ENCODE peak calls at places on chromosomes 16 and 17, in six cellular contexts. R is CD8-positive, alpha-beta T cell; C is body of pancreas; X is mesendoderm; D is neural progenitor cell; P is aorta. I is an unnamed sample. For H3K27me3, the result is how much of the 10 kb centered on the place peaks cover.

GRCh38 chr16:75477680-75478473 is 13.4 kb upstream of the TMEM170A start:
- DNase-seq in R (no peak), C (no peak), X (no peak), D (no peak), P (no peak), I (no peak)

GRCh38 chr16:27640277-27640600 is 90.3 kb downstream of the KATNIP start:
- DNase-seq in R (no peak), C (no peak), X (peak), D (no peak), P (no peak), I (no peak)

GRCh38 chr17:2511138-2511461 is 588 bp downstream of the METTL16 start:
- DNase-seq in R (no peak), C (no peak), X (no peak), D (no peak), P (no peak), I (no peak)

GRCh38 chr17:64975318-64976087 is 56.2 kb upstream of the LRRC37A3 start:
- DNase-seq in R (peak), C (peak), X (peak), D (peak), P (peak), I (peak)

GRCh38 chr17:64177346-64178010 is 47.5 kb upstream of the ERN1 start:
- DNase-seq in R (no peak), C (no peak), X (no peak), D (no peak), P (no peak), I (no peak)

GRCh38 chr17:47802341-47803022 is 19.1 kb downstream of the OSBPL7 start:
- DNase-seq in R (peak), C (peak), X (peak), D (peak), P (peak), I (peak)

GRCh38 chr16:55912022-55912421 is 36.8 kb upstream of the CES5A start:
- DNase-seq in R (no peak), C (peak), X (no peak), D (no peak), P (no peak), I (no peak)

GRCh38 chr17:47720754-47721533 is 12.1 kb upstream of the TBX21 start:
- DNase-seq in R (peak), C (no peak), X (peak), D (peak), P (no peak), I (no peak)

GRCh38 chr17:2855063-2855600 is 58.9 kb downstream of the RAP1GAP2 start:
- DNase-seq in R (no peak), C (no peak), X (no peak), D (no peak), P (no peak), I (no peak)

GRCh38 chr16:82995927-82996441 is 369.2 kb downstream of the CDH13 start:
- DNase-seq in R (no peak), C (no peak), X (no peak), D (no peak), P (no peak), I (no peak)

GRCh38 chr17:17737938-17738894 is 57.0 kb downstream of the RAI1 start:
- DNase-seq in R (peak), C (peak), X (no peak), D (peak), P (no peak), I (no peak)

GRCh38 chr17:48506246-48506645 is 24.6 kb downstream of the HOXB1 start:
- DNase-seq in R (no peak), C (no peak), X (no peak), D (no peak), P (no peak), I (no peak)

GRCh38 chr17:30309591-30309990 is 17.8 kb upstream of the BLMH start:
- DNase-seq in R (no peak), C (no peak), X (no peak), D (no peak), P (no peak), I (no peak)

GRCh38 chr17:14268264-14268663 is 31.6 kb upstream of the CDRT15 start:
- DNase-seq in R (no peak), C (no peak), X (peak), D (no peak), P (no peak), I (no peak)

GRCh38 chr16:4511441-4512082 is 27.0 kb downstream of the CDIP1 start:
- DNase-seq in R (no peak), C (peak), X (peak), D (peak), P (peak), I (peak)

GRCh38 chr16:1745900-1746692 is 25.2 kb downstream of the NME3 start:
- DNase-seq in R (no peak), C (no peak), X (peak), D (no peak), P (no peak), I (no peak)

GRCh38 chr16:67393111-67393789 is at the start of gene TPPP3:
- DNase-seq in R (no peak), C (peak), X (peak), D (peak), P (peak), I (peak)

GRCh38 chr17:17970699-17971430 is 1.3 kb downstream of the TOM1L2 start:
- DNase-seq in R (no peak), C (no peak), X (no peak), D (no peak), P (no peak), I (no peak)

GRCh38 chr16:19223235-19223847 is 55.3 kb downstream of the SYT17 start:
- DNase-seq in R (no peak), C (no peak), X (peak), D (peak), P (no peak), I (no peak)

GRCh38 chr17:57407287-57408063 is 151.2 kb downstream of the MSI2 start:
- DNase-seq in R (no peak), C (no peak), X (no peak), D (peak), P (no peak), I (peak)

GRCh38 chr17:70080541-70081347 is 5.7 kb downstream of the KCNJ16 start:
- DNase-seq in R (no peak), C (no peak), X (no peak), D (no peak), P (no peak), I (no peak)

GRCh38 chr16:85878875-85879274 is 20.1 kb upstream of the IRF8 start:
- DNase-seq in R (no peak), C (no peak), X (peak), D (peak), P (no peak), I (no peak)

GRCh38 chr17:17324616-17325015 is 21.4 kb downstream of the NT5M start:
- DNase-seq in R (no peak), C (no peak), X (no peak), D (no peak), P (no peak), I (no peak)

GRCh38 chr17:66829386-66829864 is 5.5 kb upstream of the CACNG5 start:
- DNase-seq in R (no peak), C (peak), X (peak), D (peak), P (no peak), I (peak)

GRCh38 chr16:67150058-67150832 is 553 bp downstream of the B3GNT9 start:
- DNase-seq in R (no peak), C (peak), X (peak), D (peak), P (peak), I (no peak)

GRCh38 chr16:79270011-79270410 is 330.5 kb downstream of the MAF start:
- DNase-seq in R (no peak), C (no peak), X (no peak), D (no peak), P (no peak), I (no peak)

GRCh38 chr17:78883533-78884131 is 19.4 kb downstream of the CEP295NL start:
- DNase-seq in R (no peak), C (peak), X (peak), D (peak), P (peak), I (peak)

GRCh38 chr17:40038882-40039513 is 15.2 kb downstream of the MED24 start:
- DNase-seq in R (no peak), C (peak), X (peak), D (peak), P (peak), I (peak)

GRCh38 chr16:60013076-60013475 is 1279.0 kb upstream of the GOT2 start:
- DNase-seq in R (no peak), C (no peak), X (no peak), D (no peak), P (no peak), I (no peak)

DNA sequence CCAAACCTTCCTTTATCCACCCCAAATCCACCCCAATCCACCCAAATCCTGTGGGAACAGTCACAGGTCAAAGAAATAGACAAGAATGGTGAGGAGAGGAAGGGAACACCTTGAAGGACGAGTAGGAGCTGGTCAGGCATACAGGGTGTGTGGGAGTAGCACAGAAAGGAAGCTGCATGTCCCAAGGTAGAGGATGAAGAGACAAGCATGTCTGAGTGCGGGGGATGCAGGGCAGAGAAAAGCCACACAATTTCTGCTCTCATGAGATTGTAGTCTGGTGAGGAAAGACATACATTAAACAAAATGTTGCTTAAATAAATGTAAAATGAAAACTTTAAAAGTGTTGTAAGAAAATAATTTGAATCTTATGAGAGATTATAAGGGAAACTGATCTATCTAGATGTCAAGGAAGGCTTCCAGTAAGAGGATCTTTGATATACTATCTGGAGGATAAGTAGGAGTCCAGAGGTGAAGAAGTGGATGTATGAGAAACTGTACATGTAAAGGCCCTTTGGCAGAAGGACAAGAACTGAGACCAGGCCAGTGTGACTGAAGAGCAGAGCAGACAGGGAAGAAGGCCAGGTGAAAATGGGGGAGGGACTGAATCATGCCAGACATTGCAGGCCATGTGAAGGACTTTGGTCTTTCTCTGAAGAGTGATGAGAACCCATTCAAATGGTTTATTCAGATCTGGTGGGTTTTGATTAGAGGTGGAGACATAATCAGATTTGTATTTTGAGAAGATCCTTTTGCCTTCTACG is 18.6 kb downstream of the TMEM98 start:
- DNase-seq in R (no peak), C (peak), X (no peak), D (no peak), P (no peak), I (no peak)
- H3K4me3 ChIP-seq in R (no peak), C (no peak), X (no peak), D (no peak), P (no peak), I (no peak)

DNA sequence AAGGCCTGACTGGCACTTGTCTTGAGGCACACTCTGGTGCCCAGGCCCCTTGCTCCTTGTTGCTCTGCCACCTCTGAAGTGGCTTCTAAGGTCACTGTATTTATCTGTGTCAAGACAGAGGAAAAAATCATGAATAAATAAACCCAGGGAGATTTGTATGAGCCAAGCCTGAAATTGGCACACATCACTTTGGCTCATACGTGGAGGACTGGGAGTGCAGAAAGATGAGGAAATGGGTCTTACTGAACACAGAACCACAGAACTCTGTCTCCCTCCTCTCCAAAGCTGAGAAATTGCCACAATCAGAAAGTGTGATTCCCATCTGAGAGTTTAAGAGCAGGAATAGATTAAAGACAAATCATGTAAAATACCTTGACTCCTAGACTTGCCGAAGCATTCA is 27.1 kb upstream of the C16orf78 start:
- DNase-seq in R (no peak), C (no peak), X (no peak), D (no peak), P (no peak), I (no peak)
- H3K27me3 ChIP-seq in R (under half), C (under half), X (under half), D (under half), P (under half), I (under half)

DNA sequence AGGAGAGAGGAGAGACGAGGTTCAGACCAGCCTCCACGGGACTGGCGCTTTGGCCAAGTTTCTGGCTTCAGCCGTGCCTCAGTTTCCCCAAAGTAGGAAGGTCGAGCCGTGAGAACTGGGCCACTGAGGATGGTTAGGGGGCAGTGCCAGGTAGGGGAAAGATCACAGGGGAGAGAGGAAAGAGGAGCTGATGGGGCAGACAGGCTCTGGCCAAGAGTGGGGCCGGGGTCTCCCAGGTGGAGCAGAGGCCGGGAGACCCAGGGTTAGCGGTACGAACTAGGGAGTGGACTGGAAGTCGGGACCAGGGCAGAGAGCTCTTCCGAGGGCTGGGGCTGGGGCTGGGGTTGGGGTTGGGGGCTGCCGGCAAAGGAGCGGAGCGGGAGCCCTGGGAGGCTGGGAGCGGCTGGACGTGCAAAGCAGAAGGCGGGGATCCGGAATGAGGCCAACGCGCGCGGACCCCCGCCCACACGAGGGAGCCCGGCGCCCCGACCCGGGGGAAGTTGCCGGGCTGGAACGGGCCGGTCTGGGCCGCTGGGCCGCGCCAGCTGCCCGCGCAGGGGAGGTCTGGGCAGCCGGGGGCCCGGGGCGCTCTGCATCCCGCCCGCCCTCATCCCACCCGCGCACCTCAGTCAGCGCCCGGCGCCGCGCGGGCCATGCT is 446 bp downstream of the ST3GAL2 start:
- DNase-seq in R (no peak), C (no peak), X (no peak), D (no peak), P (peak), I (no peak)
- H3K4me3 ChIP-seq in R (peak), C (peak), X (peak), D (peak), P (peak), I (peak)

DNA sequence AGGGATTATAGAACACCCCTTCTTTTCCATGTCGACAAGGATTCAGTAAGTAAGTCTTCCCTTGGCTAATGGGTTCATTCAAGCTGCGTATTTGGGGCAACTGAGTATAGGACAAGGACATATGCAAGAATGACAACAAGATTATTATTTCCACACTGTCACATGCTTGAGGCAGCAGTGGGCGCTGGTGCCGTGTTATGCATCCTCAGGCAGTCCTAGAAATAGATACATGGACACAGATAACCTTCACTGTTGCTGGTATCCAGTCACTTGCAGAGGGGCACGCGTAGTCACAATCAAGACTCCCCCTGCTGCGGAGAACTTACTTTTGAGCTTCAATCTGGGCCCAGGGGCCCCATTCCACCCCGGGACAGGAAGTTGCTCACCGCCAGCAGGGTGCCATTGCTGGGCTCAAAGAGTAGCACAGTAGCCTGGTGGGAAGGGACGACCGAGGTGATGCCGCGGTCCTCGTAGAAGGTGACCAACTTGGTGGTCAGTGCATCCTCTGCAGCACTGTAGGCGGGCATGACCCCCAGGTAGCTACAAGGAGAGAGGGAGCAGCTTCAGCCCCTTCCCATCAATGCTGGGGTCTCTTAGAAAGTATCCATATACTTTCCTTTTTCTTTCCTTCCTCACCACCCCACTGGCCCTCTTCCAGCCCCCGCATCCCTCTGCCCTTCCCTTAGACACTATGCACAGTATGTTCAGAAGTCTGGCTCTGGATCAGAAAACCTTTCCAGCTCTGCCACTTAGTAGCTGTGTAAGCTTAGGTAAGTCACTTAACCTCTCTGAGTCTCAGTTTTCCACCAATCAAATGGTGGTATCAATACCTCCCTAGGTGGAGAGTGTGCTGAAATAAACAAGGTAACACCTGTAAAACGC is 804 bp downstream of the CRYM start:
- DNase-seq in R (no peak), C (no peak), X (no peak), D (no peak), P (no peak), I (no peak)
- H3K27me3 ChIP-seq in R (under half), C (under half), X (under half), D (half or more), P (under half), I (under half)

GRCh38 chr17:36183811-36184765 is 7.7 kb upstream of the TBC1D3B start:
- DNase-seq in R (no peak), C (no peak), X (no peak), D (no peak), P (no peak), I (no peak)
- H3K4me3 ChIP-seq in R (peak), C (no peak), X (no peak), D (peak), P (no peak), I (peak)

GRCh38 chr17:81394377-81394747 is 895 bp upstream of the BAHCC1 start:
- DNase-seq in R (no peak), C (no peak), X (no peak), D (no peak), P (no peak), I (no peak)

GRCh38 chr17:81394831-81395599 is at the start of gene BAHCC1:
- DNase-seq in R (peak), C (peak), X (peak), D (peak), P (peak), I (peak)

GRCh38 chr17:81392909-81393654 is 2.2 kb upstream of the BAHCC1 start:
- DNase-seq in R (no peak), C (no peak), X (peak), D (peak), P (no peak), I (peak)

GRCh38 chr17:81391964-81392908 is 3.0 kb upstream of the BAHCC1 start:
- DNase-seq in R (no peak), C (peak), X (no peak), D (no peak), P (peak), I (no peak)

DNA sequence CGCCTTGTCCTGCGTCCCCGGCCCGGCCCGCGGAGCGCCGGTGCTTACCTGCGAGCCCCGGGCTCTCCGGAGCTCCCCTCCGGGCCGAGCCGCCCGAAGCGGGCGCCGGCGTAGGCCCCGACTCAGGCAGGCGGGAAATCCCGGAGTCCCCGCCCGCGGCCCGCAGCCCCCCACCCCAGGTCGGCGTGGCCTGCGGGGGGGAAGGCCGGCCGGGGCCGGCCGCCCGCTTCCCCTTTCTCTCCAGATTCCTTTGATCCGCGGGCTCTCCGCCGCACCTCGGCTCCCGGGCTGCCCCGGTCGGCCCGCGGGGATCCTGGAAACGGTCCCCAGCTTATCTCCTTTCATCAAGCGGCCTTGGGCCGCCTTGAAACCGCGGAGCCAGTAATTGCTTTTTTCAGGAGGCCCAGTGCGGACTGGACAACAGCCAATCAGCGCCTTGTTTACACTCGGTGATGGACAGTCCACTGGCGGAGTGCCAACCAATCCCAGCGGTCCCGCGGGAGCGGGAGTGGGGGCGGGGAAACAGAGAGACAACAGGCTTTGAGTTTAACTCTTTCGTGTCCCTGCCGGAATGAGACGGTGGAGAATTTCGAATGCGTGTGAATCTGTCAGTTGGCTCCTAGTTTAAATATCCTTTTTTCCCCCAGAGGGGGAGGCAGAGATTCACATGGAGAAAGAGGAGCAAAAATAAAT is 1.4 kb upstream of the BAHCC1 start:
- DNase-seq in R (no peak), C (peak), X (peak), D (peak), P (peak), I (peak)
- H3K27me3 ChIP-seq in R (half or more), C (under half), X (under half), D (under half), P (under half), I (under half)

I was measured in HAP-1.